ENCODE peak calls at places on chromosomes 7 and 10, in nine cellular contexts. B is right lobe of liver, F is dorsolateral prefrontal cortex, N is colonic mucosa, Z is lower leg skin, E is A549, D is AG04449, K is PC-3, W is cardiac muscle cell. A is an unnamed sample.

GRCh38 chr10:79152423-79152817 is 83.7 kb downstream of the ZMIZ1 start:
- DNase-seq in B (no peak), F (no peak), N (no peak), Z (no peak), E (no peak), D (no peak), K (no peak), W (peak), A (no peak)

GRCh38 chr7:42460948-42461347 is 223.9 kb upstream of the GLI3 start:
- DNase-seq in B (no peak), F (no peak), N (no peak), Z (no peak), E (no peak), D (no peak), K (no peak), W (no peak), A (no peak)

GRCh38 chr7:93910076-93910994 is 4.0 kb downstream of the GNGT1 start:
- DNase-seq in B (no peak), F (no peak), N (no peak), Z (no peak), E (no peak), D (no peak), K (peak), W (peak), A (no peak)

GRCh38 chr7:128110641-128111365 is 79.6 kb upstream of the LRRC4 start:
- DNase-seq in B (no peak), F (no peak), N (no peak), Z (no peak), E (no peak), D (no peak), K (no peak), W (no peak), A (no peak)

GRCh38 chr7:31307941-31308340 is 32.6 kb downstream of the NEUROD6 start:
- DNase-seq in B (no peak), F (no peak), N (no peak), Z (no peak), E (no peak), D (no peak), K (no peak), W (no peak), A (no peak)

GRCh38 chr7:125112741-125113309 is 183.2 kb upstream of the POT1 start:
- DNase-seq in B (no peak), F (no peak), N (no peak), Z (no peak), E (no peak), D (no peak), K (peak), W (peak), A (no peak)

GRCh38 chr7:149714910-149715471 is 58.4 kb downstream of the ZNF467 start:
- DNase-seq in B (no peak), F (no peak), N (peak), Z (no peak), E (no peak), D (no peak), K (peak), W (peak), A (no peak)

GRCh38 chr10:17029581-17030271 is 99.9 kb downstream of the CUBN start:
- DNase-seq in B (no peak), F (peak), N (peak), Z (peak), E (peak), D (no peak), K (peak), W (peak), A (no peak)

GRCh38 chr10:61024801-61025201 is 80.8 kb upstream of the RHOBTB1 start:
- DNase-seq in B (no peak), F (no peak), N (no peak), Z (no peak), E (peak), D (no peak), K (peak), W (peak), A (no peak)

GRCh38 chr7:97844036-97844435 is 28.2 kb downstream of the ASNS start:
- DNase-seq in B (no peak), F (no peak), N (no peak), Z (no peak), E (peak), D (no peak), K (peak), W (no peak), A (no peak)

GRCh38 chr7:4882169-4882741 is 1.3 kb downstream of the RADIL start:
- DNase-seq in B (no peak), F (no peak), N (peak), Z (peak), E (no peak), D (no peak), K (peak), W (peak), A (no peak)

GRCh38 chr7:35465791-35466336 is 212.0 kb upstream of the TBX20 start:
- DNase-seq in B (no peak), F (no peak), N (no peak), Z (no peak), E (no peak), D (no peak), K (no peak), W (no peak), A (no peak)

GRCh38 chr10:125190961-125191360 is 30.6 kb upstream of the CTBP2 start:
- DNase-seq in B (no peak), F (no peak), N (no peak), Z (no peak), E (no peak), D (no peak), K (no peak), W (no peak), A (no peak)

GRCh38 chr7:158827411-158828342 is 1.6 kb downstream of the ESYT2 start:
- DNase-seq in B (no peak), F (no peak), N (no peak), Z (no peak), E (peak), D (no peak), K (peak), W (peak), A (no peak)

GRCh38 chr7:26187380-26188290 is 12.9 kb downstream of the HNRNPA2B1 start:
- DNase-seq in B (no peak), F (no peak), N (no peak), Z (no peak), E (no peak), D (no peak), K (peak), W (no peak), A (no peak)

GRCh38 chr10:127925471-127926207 is 18.7 kb downstream of the PTPRE start:
- DNase-seq in B (no peak), F (no peak), N (no peak), Z (no peak), E (no peak), D (no peak), K (no peak), W (no peak), A (no peak)

GRCh38 chr7:26955516-26955915 is 91.1 kb upstream of the SKAP2 start:
- DNase-seq in B (no peak), F (no peak), N (no peak), Z (no peak), E (no peak), D (no peak), K (no peak), W (no peak), A (no peak)

GRCh38 chr10:52447931-52448353 is 133.9 kb downstream of the DKK1 start:
- DNase-seq in B (no peak), F (no peak), N (no peak), Z (no peak), E (no peak), D (no peak), K (peak), W (no peak), A (no peak)

GRCh38 chr7:32921896-32922295 is 30.3 kb upstream of the KBTBD2 start:
- DNase-seq in B (no peak), F (no peak), N (no peak), Z (no peak), E (no peak), D (peak), K (no peak), W (peak), A (no peak)

GRCh38 chr10:101089520-101090299 is 27.9 kb downstream of the KAZALD1 start:
- DNase-seq in B (no peak), F (no peak), N (peak), Z (no peak), E (no peak), D (no peak), K (peak), W (no peak), A (no peak)

GRCh38 chr7:56063882-56064625 is at the start of gene SUMF2:
- DNase-seq in B (peak), F (peak), N (peak), Z (peak), E (peak), D (no peak), K (peak), W (peak), A (peak)

GRCh38 chr7:129168219-129168991 is 20.0 kb upstream of the SMO start:
- DNase-seq in B (no peak), F (no peak), N (no peak), Z (no peak), E (no peak), D (no peak), K (no peak), W (no peak), A (no peak)

GRCh38 chr10:317219-317868 is 182.1 kb downstream of the ZMYND11 start:
- DNase-seq in B (no peak), F (no peak), N (peak), Z (no peak), E (no peak), D (no peak), K (no peak), W (peak), A (no peak)

GRCh38 chr10:25232229-25232628 is 57.4 kb downstream of the GPR158 start:
- DNase-seq in B (no peak), F (no peak), N (no peak), Z (no peak), E (no peak), D (no peak), K (no peak), W (no peak), A (no peak)

GRCh38 chr10:97411411-97411810 is 10.3 kb upstream of the RRP12 start:
- DNase-seq in B (no peak), F (no peak), N (no peak), Z (no peak), E (no peak), D (no peak), K (no peak), W (peak), A (peak)

GRCh38 chr7:133434246-133434865 is 181.5 kb downstream of the EXOC4 start:
- DNase-seq in B (no peak), F (no peak), N (no peak), Z (no peak), E (peak), D (no peak), K (peak), W (peak), A (peak)

GRCh38 chr7:136405931-136406777 is 429.0 kb upstream of the MTPN start:
- DNase-seq in B (no peak), F (no peak), N (peak), Z (peak), E (peak), D (no peak), K (peak), W (peak), A (peak)

GRCh38 chr7:99191869-99192596 is 15.9 kb downstream of the KPNA7 start:
- DNase-seq in B (no peak), F (no peak), N (no peak), Z (no peak), E (no peak), D (no peak), K (no peak), W (no peak), A (no peak)

GRCh38 chr7:43465581-43466554 is 117.0 kb upstream of the STK17A start:
- DNase-seq in B (no peak), F (no peak), N (no peak), Z (no peak), E (no peak), D (no peak), K (peak), W (no peak), A (no peak)

GRCh38 chr7:112452102-112452888 is 2.0 kb downstream of the IFRD1 start:
- DNase-seq in B (peak), F (no peak), N (peak), Z (peak), E (peak), D (no peak), K (peak), W (peak), A (peak)

GRCh38 chr7:113636727-113637421 is 281.9 kb downstream of the PPP1R3A start:
- DNase-seq in B (no peak), F (no peak), N (no peak), Z (no peak), E (no peak), D (no peak), K (peak), W (no peak), A (no peak)

GRCh38 chr7:43553999-43554398 is 28.9 kb upstream of the STK17A start:
- DNase-seq in B (no peak), F (no peak), N (no peak), Z (no peak), E (no peak), D (no peak), K (no peak), W (peak), A (no peak)

GRCh38 chr10:87696922-87697714 is 37.4 kb downstream of the PAPSS2 start:
- DNase-seq in B (no peak), F (no peak), N (peak), Z (no peak), E (no peak), D (no peak), K (no peak), W (no peak), A (no peak)

GRCh38 chr7:150330211-150330885 is 7.0 kb upstream of the ACTR3C start:
- DNase-seq in B (no peak), F (no peak), N (no peak), Z (no peak), E (no peak), D (no peak), K (no peak), W (no peak), A (no peak)

GRCh38 chr10:110269641-110270318 is 34.9 kb downstream of the SMNDC1 start:
- DNase-seq in B (no peak), F (no peak), N (peak), Z (no peak), E (no peak), D (no peak), K (no peak), W (peak), A (no peak)
- H3K4me3 ChIP-seq in B (peak), F (peak), N (no peak), Z (no peak), E (no peak), D (no peak), K (no peak), W (no peak), A (no peak)

DNA sequence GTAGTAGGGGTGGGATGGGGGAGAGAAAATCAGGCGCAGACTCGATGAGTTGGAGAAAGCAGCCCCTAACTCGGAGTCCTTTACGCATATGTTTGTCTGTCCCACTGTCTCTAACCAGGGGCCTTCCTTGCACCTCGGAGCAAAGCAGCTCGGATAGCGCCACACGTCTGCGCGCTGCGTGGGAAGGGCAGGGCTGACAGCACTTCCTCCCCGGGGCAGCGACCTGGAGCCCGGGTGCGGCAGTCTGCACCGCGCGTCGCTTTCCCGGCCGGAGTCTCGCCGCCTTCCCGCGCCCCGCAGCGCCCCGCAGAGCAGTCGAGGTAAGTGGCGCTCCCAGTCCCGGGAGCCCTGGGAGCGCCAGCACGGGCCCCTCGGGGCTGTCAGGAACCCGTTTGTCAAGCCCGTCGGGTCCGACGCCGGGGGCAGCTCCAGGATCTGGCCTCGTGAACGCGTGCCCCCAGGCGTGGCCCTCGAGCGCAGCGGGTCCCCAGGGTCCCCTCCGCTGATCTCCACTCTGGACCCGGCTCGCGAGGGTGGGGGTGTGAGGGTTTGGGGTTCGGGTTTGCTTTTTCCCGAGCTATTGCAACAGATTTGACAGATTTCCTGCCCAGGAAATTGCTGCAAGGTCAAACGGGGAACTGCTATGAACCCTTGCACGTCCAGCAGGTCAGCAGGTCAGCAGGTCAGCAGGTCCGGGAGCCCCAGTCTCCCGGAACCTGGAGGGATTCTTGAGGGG is 561 bp downstream of the APBB1IP start:
- DNase-seq in B (peak), F (no peak), N (peak), Z (no peak), E (no peak), D (no peak), K (no peak), W (peak), A (no peak)
- H3K4me3 ChIP-seq in B (peak), F (peak), N (peak), Z (peak), E (peak), D (no peak), K (no peak), W (no peak), A (no peak)

GRCh38 chr10:126880926-126881325 is 24.3 kb upstream of the DOCK1 start:
- DNase-seq in B (no peak), F (no peak), N (no peak), Z (no peak), E (no peak), D (no peak), K (no peak), W (no peak), A (no peak)
- H3K4me3 ChIP-seq in B (no peak), F (no peak), N (no peak), Z (no peak), E (no peak), D (no peak), K (no peak), W (no peak), A (no peak)

GRCh38 chr7:37224746-37225145 is 223.9 kb downstream of the ELMO1 start:
- DNase-seq in B (no peak), F (no peak), N (no peak), Z (no peak), E (no peak), D (no peak), K (no peak), W (no peak), A (no peak)
- H3K4me3 ChIP-seq in B (no peak), F (no peak), N (no peak), Z (no peak), E (no peak), D (no peak), K (no peak), W (no peak), A (no peak)

GRCh38 chr10:117092386-117092785 is 45.7 kb downstream of the VAX1 start:
- DNase-seq in B (no peak), F (peak), N (no peak), Z (no peak), E (no peak), D (no peak), K (no peak), W (no peak), A (no peak)
- H3K4me3 ChIP-seq in B (no peak), F (no peak), N (no peak), Z (no peak), E (no peak), D (no peak), K (no peak), W (no peak), A (no peak)